ENCODE peak calls at places on chromosomes 16 and 17, in four cellular contexts. U, W, X and J are unnamed samples.

GRCh38 chr17:2749058-2749783 is at the start of gene CCDC92B:
- DNase-seq in W (peak), X (no peak), U (no peak), J (no peak)

GRCh38 chr16:29815032-29815721 is 775 bp upstream of the PAGR1 start:
- DNase-seq in W (peak), U (no peak), X (no peak), J (no peak)

GRCh38 chr17:67658265-67658664 is 59.5 kb upstream of the NOL11 start:
- DNase-seq in W (no peak), X (no peak), U (no peak), J (no peak)

GRCh38 chr17:79294459-79295071 is 219.9 kb downstream of the ENGASE start:
- DNase-seq in X (peak), W (no peak), U (no peak), J (peak)

GRCh38 chr16:84585886-84586285 is 32.0 kb downstream of the COTL1 start:
- DNase-seq in X (no peak), U (no peak), W (no peak), J (no peak)

GRCh38 chr17:21613071-21613429 is 79.3 kb upstream of the KCNJ18 start:
- DNase-seq in U (no peak), W (no peak), X (no peak), J (no peak)

GRCh38 chr16:75379911-75380847 is 53.1 kb downstream of the CFDP1 start:
- DNase-seq in W (no peak), X (no peak), U (no peak), J (peak)

GRCh38 chr17:78817123-78817522 is 23.5 kb downstream of the USP36 start:
- DNase-seq in U (no peak), X (no peak), W (no peak), J (no peak)

GRCh38 chr17:80071116-80071980 is 30.0 kb upstream of the GAA start:
- DNase-seq in U (peak), X (peak), W (no peak), J (no peak)

GRCh38 chr17:79630120-79630519 is 19.3 kb upstream of the RBFOX3 start:
- DNase-seq in U (no peak), W (no peak), X (no peak), J (no peak)

GRCh38 chr17:7242717-7243576 is 698 bp upstream of the GABARAP start:
- DNase-seq in X (peak), W (peak), U (peak), J (peak)

GRCh38 chr16:86082400-86083030 is 183.6 kb downstream of the IRF8 start:
- DNase-seq in W (no peak), X (no peak), U (no peak), J (no peak)

GRCh38 chr17:13398853-13399252 is 202.9 kb downstream of the HS3ST3A1 start:
- DNase-seq in U (no peak), W (no peak), X (no peak), J (no peak)

GRCh38 chr16:27579086-27579980 is 29.4 kb downstream of the KATNIP start:
- DNase-seq in X (peak), W (no peak), U (no peak), J (no peak)

GRCh38 chr17:5665164-5665563 is 80.9 kb upstream of the NLRP1 start:
- DNase-seq in U (no peak), W (no peak), X (peak), J (no peak)

GRCh38 chr16:52729731-52730130 is 182.8 kb upstream of the TOX3 start:
- DNase-seq in X (no peak), U (no peak), W (no peak), J (no peak)

GRCh38 chr16:79169239-79169638 is 431.3 kb downstream of the MAF start:
- DNase-seq in X (no peak), U (no peak), W (no peak), J (no peak)

GRCh38 chr16:56483394-56483793 is 32.0 kb downstream of the OGFOD1 start:
- DNase-seq in U (no peak), W (no peak), X (no peak), J (no peak)

GRCh38 chr16:85027349-85027967 is at the start of gene KIAA0513:
- DNase-seq in X (peak), W (peak), U (peak), J (peak)

GRCh38 chr16:50021509-50021908 is 3.5 kb upstream of the CNEP1R1 start:
- DNase-seq in X (peak), W (no peak), U (peak), J (no peak)

GRCh38 chr16:28301154-28301553 is 8.8 kb downstream of the SBK1 start:
- DNase-seq in W (no peak), X (no peak), U (no peak), J (no peak)

GRCh38 chr17:75763613-75764416 is 1.2 kb downstream of the GALK1 start:
- DNase-seq in X (no peak), U (no peak), W (no peak), J (no peak)

GRCh38 chr16:80062361-80063027 is 462.0 kb upstream of the MAF start:
- DNase-seq in X (no peak), W (no peak), U (no peak), J (no peak)

GRCh38 chr17:42913527-42913926 is 12.9 kb downstream of the G6PC1 start:
- DNase-seq in X (peak), W (no peak), U (no peak), J (no peak)

GRCh38 chr16:6918661-6919060 is 414.0 kb upstream of the RBFOX1 start:
- DNase-seq in W (peak), X (no peak), U (no peak), J (no peak)

GRCh38 chr17:31116167-31116566 is 21.4 kb downstream of the NF1 start:
- DNase-seq in U (no peak), X (no peak), W (no peak), J (no peak)

GRCh38 chr16:70553175-70553574 is 29.6 kb downstream of the SF3B3 start:
- DNase-seq in U (peak), W (no peak), X (peak), J (no peak)

GRCh38 chr16:70478912-70479341 is 24.5 kb downstream of the FCSK start:
- DNase-seq in U (no peak), X (peak), W (peak), J (no peak)

GRCh38 chr17:3213587-3213986 is 6.1 kb downstream of the OR1A1 start:
- DNase-seq in U (no peak), X (no peak), W (peak), J (no peak)

GRCh38 chr17:41649923-41650519 is 25.6 kb upstream of the KRT17 start:
- DNase-seq in U (no peak), W (no peak), X (no peak), J (no peak)

GRCh38 chr17:74935585-74936469 is at the start of gene OTOP3:
- DNase-seq in X (no peak), U (no peak), W (no peak), J (no peak)

GRCh38 chr17:48871551-48872351 is 20.8 kb upstream of the ATP5MC1 start:
- DNase-seq in U (no peak), W (no peak), X (no peak), J (no peak)

GRCh38 chr17:66614469-66614868 is 220.4 kb upstream of the CACNG5 start:
- DNase-seq in U (no peak), X (no peak), W (no peak), J (no peak)

GRCh38 chr17:60361889-60362288 is 30.0 kb downstream of the USP32 start:
- DNase-seq in W (peak), U (no peak), X (no peak), J (peak)